ENCODE peak calls at places on chromosomes 4 and X, in seven cellular contexts. O is IMR-90, L is neuronal stem cell, I is mesenchymal stem cell, U is H1, W is trophoblast cell, V is H9. P is an unnamed sample.

GRCh38 chrX:153818571-153819397 is 11.6 kb downstream of the PDZD4 start:
- DNase-seq in O (no peak), L (peak), I (peak), U (no peak), W (peak), V (no peak), P (peak)

GRCh38 chr4:119498520-119498919 is 130.1 kb downstream of the PDE5A start:
- DNase-seq in O (peak), L (no peak), I (peak), U (no peak), W (no peak), V (no peak), P (peak)

GRCh38 chr4:113756005-113756410 is 5.5 kb downstream of the CAMK2D start:
- DNase-seq in O (peak), L (no peak), I (peak), U (no peak), W (no peak), V (no peak), P (peak)

GRCh38 chrX:24851776-24852175 is 158.1 kb downstream of the POLA1 start:
- DNase-seq in O (no peak), L (no peak), I (no peak), U (no peak), W (peak), V (no peak), P (no peak)

GRCh38 chrX:12890467-12890866 is 16.0 kb upstream of the TLR8 start:
- DNase-seq in O (no peak), L (no peak), I (no peak), U (no peak), W (no peak), V (no peak), P (no peak)

GRCh38 chr4:79467246-79467932 is 59.4 kb upstream of the GK2 start:
- DNase-seq in O (no peak), L (no peak), I (no peak), U (no peak), W (no peak), V (no peak), P (no peak)

GRCh38 chrX:66030505-66031317 is 9.2 kb downstream of the VSIG4 start:
- DNase-seq in O (peak), L (peak), I (peak), U (no peak), W (peak), V (peak), P (peak)

GRCh38 chr4:60042941-60043340 is 1157.2 kb upstream of the ADGRL3 start:
- DNase-seq in O (no peak), L (no peak), I (no peak), U (no peak), W (peak), V (no peak), P (peak)

GRCh38 chr4:24210332-24210902 is 320.6 kb upstream of the PPARGC1A start:
- DNase-seq in O (peak), L (no peak), I (peak), U (no peak), W (peak), V (no peak), P (no peak)

GRCh38 chr4:24794916-24795665 is at the start of gene SOD3:
- DNase-seq in O (peak), L (peak), I (peak), U (peak), W (peak), V (peak), P (peak)

GRCh38 chr4:22859318-22859717 is 166.6 kb downstream of the GBA3 start:
- DNase-seq in O (no peak), L (no peak), I (no peak), U (no peak), W (no peak), V (no peak), P (no peak)

GRCh38 chrX:110316351-110317078 is 1.4 kb downstream of the AMMECR1 start:
- DNase-seq in O (no peak), L (no peak), I (peak), U (no peak), W (peak), V (no peak), P (peak)

GRCh38 chrX:74536142-74537010 is 78.0 kb downstream of the RLIM start:
- DNase-seq in O (peak), L (no peak), I (peak), U (no peak), W (peak), V (peak), P (peak)

GRCh38 chr4:151771664-151772063 is 10.9 kb upstream of the GATB start:
- DNase-seq in O (no peak), L (no peak), I (no peak), U (no peak), W (no peak), V (no peak), P (no peak)

GRCh38 chr4:2865381-2865780 is 21.7 kb downstream of the ADD1 start:
- DNase-seq in O (no peak), L (no peak), I (no peak), U (no peak), W (no peak), V (no peak), P (no peak)

GRCh38 chr4:177308125-177308524 is 1.5 kb upstream of the NEIL3 start:
- DNase-seq in O (peak), L (no peak), I (peak), U (no peak), W (peak), V (no peak), P (no peak)

GRCh38 chr4:139223682-139224317 is 46.8 kb upstream of the ELF2 start:
- DNase-seq in O (peak), L (no peak), I (no peak), U (no peak), W (no peak), V (no peak), P (no peak)

GRCh38 chr4:168879178-168879577 is 130.9 kb downstream of the CBR4 start:
- DNase-seq in O (no peak), L (no peak), I (no peak), U (no peak), W (peak), V (no peak), P (no peak)

GRCh38 chr4:101792056-101792575 is 1.6 kb downstream of the BANK1 start:
- DNase-seq in O (no peak), L (no peak), I (no peak), U (no peak), W (no peak), V (no peak), P (no peak)

GRCh38 chrX:45709381-45709780 is 508.7 kb upstream of the DIPK2B start:
- DNase-seq in O (peak), L (no peak), I (peak), U (no peak), W (no peak), V (no peak), P (no peak)

GRCh38 chrX:150683536-150684146 is 9.6 kb upstream of the MTMR1 start:
- DNase-seq in O (peak), L (no peak), I (peak), U (no peak), W (peak), V (no peak), P (peak)

GRCh38 chr4:53804719-53805118 is 213.4 kb upstream of the LNX1 start:
- DNase-seq in O (no peak), L (no peak), I (no peak), U (peak), W (peak), V (peak), P (peak)

GRCh38 chrX:121254336-121254735 is 206.9 kb downstream of the GLUD2 start:
- DNase-seq in O (no peak), L (no peak), I (no peak), U (no peak), W (no peak), V (peak), P (peak)

GRCh38 chr4:41750158-41750623 is 1.7 kb upstream of the PHOX2B start:
- DNase-seq in O (no peak), L (peak), I (no peak), U (no peak), W (no peak), V (peak), P (peak)

GRCh38 chrX:137290011-137290410 is 256.2 kb upstream of the GPR101 start:
- DNase-seq in O (no peak), L (no peak), I (no peak), U (no peak), W (no peak), V (no peak), P (no peak)

GRCh38 chr4:101555341-101555880 is 208.1 kb upstream of the PPP3CA start:
- DNase-seq in O (no peak), L (no peak), I (no peak), U (no peak), W (peak), V (no peak), P (no peak)

GRCh38 chrX:19303216-19303880 is 40.4 kb upstream of the PDHA1 start:
- DNase-seq in O (peak), L (no peak), I (peak), U (no peak), W (peak), V (no peak), P (no peak)

GRCh38 chrX:154013614-154014360 is 5.9 kb downstream of the IRAK1 start:
- DNase-seq in O (peak), L (peak), I (peak), U (no peak), W (peak), V (peak), P (peak)

GRCh38 chrX:47148946-47149345 is 3.9 kb downstream of the RBM10 start:
- DNase-seq in O (no peak), L (no peak), I (no peak), U (no peak), W (no peak), V (no peak), P (no peak)

GRCh38 chr4:148436512-148436911 is 5.7 kb downstream of the NR3C2 start:
- DNase-seq in O (no peak), L (no peak), I (no peak), U (no peak), W (no peak), V (no peak), P (no peak)

GRCh38 chr4:148435654-148436406 is 6.4 kb downstream of the NR3C2 start:
- DNase-seq in O (no peak), L (no peak), I (no peak), U (no peak), W (no peak), V (no peak), P (no peak)

GRCh38 chr4:148441624-148441985 is 609 bp downstream of the NR3C2 start:
- DNase-seq in O (no peak), L (peak), I (peak), U (no peak), W (peak), V (no peak), P (no peak)

GRCh38 chr4:148437439-148437838 is 4.8 kb downstream of the NR3C2 start:
- DNase-seq in O (no peak), L (no peak), I (no peak), U (no peak), W (no peak), V (no peak), P (no peak)

GRCh38 chr4:148438047-148438446 is 4.2 kb downstream of the NR3C2 start:
- DNase-seq in O (no peak), L (no peak), I (no peak), U (no peak), W (no peak), V (no peak), P (peak)
- H4K8ac ChIP-seq in O (no peak), L (no peak), I (no peak), U (no peak), W (no peak), V (no peak), P (no peak)

DNA sequence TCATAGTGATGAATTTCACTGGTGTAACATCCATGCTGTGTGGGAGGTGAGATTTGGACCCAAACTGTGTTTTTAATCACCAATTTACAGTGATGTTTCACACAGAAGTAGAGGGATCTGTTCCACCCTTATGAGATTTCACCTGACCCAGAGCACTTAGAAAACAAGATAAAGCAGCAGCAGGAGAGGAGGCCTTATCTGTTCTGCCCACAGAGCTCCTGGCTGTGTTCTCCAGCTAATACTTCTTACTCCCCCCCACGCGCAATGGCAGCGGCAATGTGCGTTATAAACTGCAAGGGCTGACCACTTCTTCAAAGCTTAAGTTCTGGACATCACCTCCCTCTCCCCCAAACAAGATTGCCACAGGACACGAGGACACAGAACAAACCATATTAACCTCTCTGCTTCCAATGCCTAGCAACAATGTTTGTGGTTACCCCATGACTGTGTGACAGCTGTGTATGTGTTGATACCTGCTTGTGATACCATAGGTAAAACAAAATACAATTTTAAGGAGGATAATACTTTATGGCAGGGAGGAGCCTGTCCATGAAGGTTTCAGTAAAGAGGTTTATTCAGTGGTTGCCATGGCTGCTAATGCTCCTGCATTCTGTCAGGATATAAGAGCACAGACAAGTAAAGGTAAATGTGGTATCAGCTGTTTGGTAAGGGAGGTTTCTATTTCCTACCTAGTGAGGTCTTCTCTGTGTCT is 210.1 kb downstream of the SOWAHB start:
- DNase-seq in O (no peak), L (no peak), I (peak), U (no peak), W (no peak), V (no peak), P (peak)
- H3K9ac ChIP-seq in O (peak), L (no peak), I (no peak), U (no peak), W (no peak), V (no peak), P (no peak)

GRCh38 chr4:161403781-161404180 is 760.0 kb downstream of the FSTL5 start:
- DNase-seq in O (no peak), L (no peak), I (peak), U (no peak), W (no peak), V (no peak), P (no peak)

GRCh38 chr4:161404346-161405110 is 759.3 kb downstream of the FSTL5 start:
- DNase-seq in O (no peak), L (no peak), I (peak), U (no peak), W (no peak), V (no peak), P (peak)
- H4K8ac ChIP-seq in O (no peak), L (no peak), I (peak), U (no peak), W (no peak), V (no peak), P (no peak)

GRCh38 chrX:68433155-68433980 is at the start of gene OPHN1:
- DNase-seq in O (peak), L (peak), I (peak), U (peak), W (peak), V (peak), P (peak)
- H3K9ac ChIP-seq in O (peak), L (peak), I (peak), U (peak), W (no peak), V (peak), P (peak)

GRCh38 chr4:38067499-38067898 is 107.3 kb downstream of the PTTG2 start:
- DNase-seq in O (no peak), L (no peak), I (no peak), U (no peak), W (no peak), V (no peak), P (no peak)
- H4K8ac ChIP-seq in O (no peak), L (no peak), I (no peak), U (no peak), W (no peak), V (no peak), P (no peak)

P was measured in mesendoderm.